ENCODE peak calls at places on chromosomes 2 and 18, in seven cellular contexts. K, S, P, J, V, T and Y are unnamed samples.

GRCh38 chr2:38073211-38074005 is 2.5 kb downstream of the CYP1B1 start:
- DNase-seq in K (no peak), S (no peak), P (peak; percentile 30), J (no peak), V (peak; percentile 65), T (peak; percentile 52), Y (no peak)

GRCh38 chr2:160405077-160405865 is 88.3 kb downstream of the RBMS1 start:
- DNase-seq in K (no peak), S (no peak), P (no peak), J (no peak), V (no peak), T (no peak), Y (peak; percentile 89)

GRCh38 chr2:33421820-33422219 is 54.6 kb upstream of the RASGRP3 start:
- DNase-seq in K (no peak), S (no peak), P (no peak), J (no peak), V (no peak), T (no peak), Y (no peak)

GRCh38 chr18:57353940-57354461 is 1.6 kb downstream of the ST8SIA3 start:
- DNase-seq in K (no peak), S (peak; percentile 69), P (peak; percentile 87), J (peak; percentile 12), V (peak; percentile 53), T (peak; percentile 93), Y (no peak)

GRCh38 chr18:48923746-48924580 is 26.8 kb downstream of the SMAD7 start:
- DNase-seq in K (no peak), S (no peak), P (no peak), J (no peak), V (no peak), T (peak; percentile 86), Y (no peak)

GRCh38 chr18:50051288-50051687 is 143.7 kb downstream of the MYO5B start:
- DNase-seq in K (no peak), S (no peak), P (no peak), J (no peak), V (no peak), T (peak; percentile 27), Y (peak; percentile 39)

GRCh38 chr2:75481041-75481836 is 79.5 kb downstream of the EVA1A start:
- DNase-seq in K (no peak), S (no peak), P (no peak), J (peak; percentile 10), V (no peak), T (no peak), Y (no peak)

GRCh38 chr2:9174771-9175441 is 31.7 kb upstream of the ASAP2 start:
- DNase-seq in K (no peak), S (peak; percentile 47), P (no peak), J (peak; percentile 80), V (no peak), T (peak; percentile 56), Y (no peak)

GRCh38 chr2:191274404-191274803 is 29.2 kb downstream of the MYO1B start:
- DNase-seq in K (no peak), S (no peak), P (no peak), J (no peak), V (no peak), T (no peak), Y (peak; percentile 29)

GRCh38 chr18:35267161-35267651 is 22.8 kb downstream of the ZSCAN30 start:
- DNase-seq in K (peak; percentile 59), S (no peak), P (peak; percentile 34), J (no peak), V (no peak), T (peak; percentile 96), Y (no peak)

GRCh38 chr2:12261993-12262680 is 454.6 kb upstream of the TRIB2 start:
- DNase-seq in K (no peak), S (peak; percentile 57), P (no peak), J (no peak), V (no peak), T (peak; percentile 13), Y (no peak)

GRCh38 chr18:55236150-55236931 is 277.1 kb upstream of the CCDC68 start:
- DNase-seq in K (no peak), S (no peak), P (no peak), J (no peak), V (no peak), T (no peak), Y (no peak)